ENCODE peak calls at places on chromosomes 6 and 20, in six cellular contexts. One of them, this sample, is unnamed.
A peak's percentile ranks its signal among the peaks of the same experiment; 100 is the strongest.

GRCh38 chr6:10951675-10952282 is 64.9 kb downstream of the SYCP2L start:
- DNase-seq in omental fat pad: no peak
- DNase-seq in stimulated activated naive CD8-positive, alpha-beta T cell treated with anti-CD3 and anti-CD28 coated beads, Interleukin-15, Interleukin-2, amounts not matched to agents 100 U/mL and 50 U/mL, for 24 hours: no peak
- DNase-seq in non-pigmented ciliary epithelial cell: peak; percentile 61
- DNase-seq in activated naive CD4-positive, alpha-beta T cell: no peak
- DNase-seq in lung: no peak
- DNase-seq in this sample: no peak

GRCh38 chr6:53495496-53495895 is 49.4 kb downstream of the GCLC start:
- DNase-seq in omental fat pad: no peak
- DNase-seq in stimulated activated naive CD8-positive, alpha-beta T cell treated with anti-CD3 and anti-CD28 coated beads, Interleukin-15, Interleukin-2, amounts not matched to agents 100 U/mL and 50 U/mL, for 24 hours: no peak
- DNase-seq in non-pigmented ciliary epithelial cell: no peak
- DNase-seq in activated naive CD4-positive, alpha-beta T cell: no peak
- DNase-seq in lung: no peak
- DNase-seq in this sample: no peak

GRCh38 chr20:24863356-24863755 is 85.7 kb upstream of the CST7 start:
- DNase-seq in omental fat pad: no peak
- DNase-seq in stimulated activated naive CD8-positive, alpha-beta T cell treated with anti-CD3 and anti-CD28 coated beads, Interleukin-15, Interleukin-2, amounts not matched to agents 100 U/mL and 50 U/mL, for 24 hours: no peak
- DNase-seq in non-pigmented ciliary epithelial cell: peak; percentile 56
- DNase-seq in activated naive CD4-positive, alpha-beta T cell: no peak
- DNase-seq in lung: no peak
- DNase-seq in this sample: no peak

GRCh38 chr6:5213851-5214507 is 46.8 kb downstream of the LYRM4 start:
- DNase-seq in omental fat pad: no peak
- DNase-seq in stimulated activated naive CD8-positive, alpha-beta T cell treated with anti-CD3 and anti-CD28 coated beads, Interleukin-15, Interleukin-2, amounts not matched to agents 100 U/mL and 50 U/mL, for 24 hours: no peak
- DNase-seq in non-pigmented ciliary epithelial cell: no peak
- DNase-seq in activated naive CD4-positive, alpha-beta T cell: no peak
- DNase-seq in lung: no peak
- DNase-seq in this sample: no peak

GRCh38 chr20:35972445-35972844 is 4.1 kb downstream of the CNBD2 start:
- DNase-seq in omental fat pad: no peak
- DNase-seq in stimulated activated naive CD8-positive, alpha-beta T cell treated with anti-CD3 and anti-CD28 coated beads, Interleukin-15, Interleukin-2, amounts not matched to agents 100 U/mL and 50 U/mL, for 24 hours: no peak
- DNase-seq in non-pigmented ciliary epithelial cell: no peak
- DNase-seq in activated naive CD4-positive, alpha-beta T cell: no peak
- DNase-seq in lung: no peak
- DNase-seq in this sample: no peak

GRCh38 chr6:67717281-67717680 is 917.8 kb upstream of the ADGRB3 start:
- DNase-seq in omental fat pad: no peak
- DNase-seq in stimulated activated naive CD8-positive, alpha-beta T cell treated with anti-CD3 and anti-CD28 coated beads, Interleukin-15, Interleukin-2, amounts not matched to agents 100 U/mL and 50 U/mL, for 24 hours: no peak
- DNase-seq in non-pigmented ciliary epithelial cell: peak; percentile 31
- DNase-seq in activated naive CD4-positive, alpha-beta T cell: no peak
- DNase-seq in lung: no peak
- DNase-seq in this sample: no peak

GRCh38 chr6:129889580-129889979 is 28.5 kb upstream of the TMEM244 start:
- DNase-seq in omental fat pad: no peak
- DNase-seq in stimulated activated naive CD8-positive, alpha-beta T cell treated with anti-CD3 and anti-CD28 coated beads, Interleukin-15, Interleukin-2, amounts not matched to agents 100 U/mL and 50 U/mL, for 24 hours: no peak
- DNase-seq in non-pigmented ciliary epithelial cell: peak; percentile 68
- DNase-seq in activated naive CD4-positive, alpha-beta T cell: no peak
- DNase-seq in lung: no peak
- DNase-seq in this sample: no peak

GRCh38 chr6:166770216-166771116 is 143.4 kb upstream of the RPS6KA2 start:
- DNase-seq in omental fat pad: no peak
- DNase-seq in stimulated activated naive CD8-positive, alpha-beta T cell treated with anti-CD3 and anti-CD28 coated beads, Interleukin-15, Interleukin-2, amounts not matched to agents 100 U/mL and 50 U/mL, for 24 hours: no peak
- DNase-seq in non-pigmented ciliary epithelial cell: no peak
- DNase-seq in activated naive CD4-positive, alpha-beta T cell: no peak
- DNase-seq in lung: peak; percentile 10
- DNase-seq in this sample: no peak

GRCh38 chr20:51305316-51306052 is 237.0 kb downstream of the NFATC2 start:
- DNase-seq in omental fat pad: no peak
- DNase-seq in stimulated activated naive CD8-positive, alpha-beta T cell treated with anti-CD3 and anti-CD28 coated beads, Interleukin-15, Interleukin-2, amounts not matched to agents 100 U/mL and 50 U/mL, for 24 hours: no peak
- DNase-seq in non-pigmented ciliary epithelial cell: no peak
- DNase-seq in activated naive CD4-positive, alpha-beta T cell: no peak
- DNase-seq in lung: no peak
- DNase-seq in this sample: no peak

GRCh38 chr20:40770564-40771307 is 81.7 kb upstream of the MAFB start:
- DNase-seq in omental fat pad: no peak
- DNase-seq in stimulated activated naive CD8-positive, alpha-beta T cell treated with anti-CD3 and anti-CD28 coated beads, Interleukin-15, Interleukin-2, amounts not matched to agents 100 U/mL and 50 U/mL, for 24 hours: no peak
- DNase-seq in non-pigmented ciliary epithelial cell: no peak
- DNase-seq in activated naive CD4-positive, alpha-beta T cell: no peak
- DNase-seq in lung: no peak
- DNase-seq in this sample: no peak

GRCh38 chr6:117829594-117830319 is 77.3 kb upstream of the SLC35F1 start:
- DNase-seq in omental fat pad: no peak
- DNase-seq in stimulated activated naive CD8-positive, alpha-beta T cell treated with anti-CD3 and anti-CD28 coated beads, Interleukin-15, Interleukin-2, amounts not matched to agents 100 U/mL and 50 U/mL, for 24 hours: no peak
- DNase-seq in non-pigmented ciliary epithelial cell: peak; percentile 6
- DNase-seq in activated naive CD4-positive, alpha-beta T cell: no peak
- DNase-seq in lung: no peak
- DNase-seq in this sample: no peak

GRCh38 chr6:119267506-119267905 is 82.1 kb downstream of the MAN1A1 start:
- DNase-seq in omental fat pad: no peak
- DNase-seq in stimulated activated naive CD8-positive, alpha-beta T cell treated with anti-CD3 and anti-CD28 coated beads, Interleukin-15, Interleukin-2, amounts not matched to agents 100 U/mL and 50 U/mL, for 24 hours: no peak
- DNase-seq in non-pigmented ciliary epithelial cell: no peak
- DNase-seq in activated naive CD4-positive, alpha-beta T cell: no peak
- DNase-seq in lung: no peak
- DNase-seq in this sample: no peak

GRCh38 chr6:37483917-37484785 is 15.5 kb downstream of the CCDC167 start:
- DNase-seq in omental fat pad: no peak
- DNase-seq in stimulated activated naive CD8-positive, alpha-beta T cell treated with anti-CD3 and anti-CD28 coated beads, Interleukin-15, Interleukin-2, amounts not matched to agents 100 U/mL and 50 U/mL, for 24 hours: peak; percentile 80
- DNase-seq in non-pigmented ciliary epithelial cell: no peak
- DNase-seq in activated naive CD4-positive, alpha-beta T cell: peak; percentile 75
- DNase-seq in lung: peak; percentile 52
- DNase-seq in this sample: peak; percentile 92

GRCh38 chr6:39280247-39280731 is 33.9 kb downstream of the KCNK17 start:
- DNase-seq in omental fat pad: no peak
- DNase-seq in stimulated activated naive CD8-positive, alpha-beta T cell treated with anti-CD3 and anti-CD28 coated beads, Interleukin-15, Interleukin-2, amounts not matched to agents 100 U/mL and 50 U/mL, for 24 hours: no peak
- DNase-seq in non-pigmented ciliary epithelial cell: no peak
- DNase-seq in activated naive CD4-positive, alpha-beta T cell: no peak
- DNase-seq in lung: no peak
- DNase-seq in this sample: no peak

GRCh38 chr20:41587523-41587922 is 30.7 kb downstream of the CHD6 start:
- DNase-seq in omental fat pad: no peak
- DNase-seq in stimulated activated naive CD8-positive, alpha-beta T cell treated with anti-CD3 and anti-CD28 coated beads, Interleukin-15, Interleukin-2, amounts not matched to agents 100 U/mL and 50 U/mL, for 24 hours: no peak
- DNase-seq in non-pigmented ciliary epithelial cell: no peak
- DNase-seq in activated naive CD4-positive, alpha-beta T cell: no peak
- DNase-seq in lung: no peak
- DNase-seq in this sample: no peak

GRCh38 chr6:104017410-104018381 is 842.0 kb downstream of the HACE1 start:
- DNase-seq in omental fat pad: no peak
- DNase-seq in stimulated activated naive CD8-positive, alpha-beta T cell treated with anti-CD3 and anti-CD28 coated beads, Interleukin-15, Interleukin-2, amounts not matched to agents 100 U/mL and 50 U/mL, for 24 hours: no peak
- DNase-seq in non-pigmented ciliary epithelial cell: no peak
- DNase-seq in activated naive CD4-positive, alpha-beta T cell: no peak
- DNase-seq in lung: no peak
- DNase-seq in this sample: peak; percentile 51

GRCh38 chr6:16319813-16320532 is 81.6 kb downstream of the GMPR start:
- DNase-seq in omental fat pad: peak; percentile 44
- DNase-seq in stimulated activated naive CD8-positive, alpha-beta T cell treated with anti-CD3 and anti-CD28 coated beads, Interleukin-15, Interleukin-2, amounts not matched to agents 100 U/mL and 50 U/mL, for 24 hours: peak; percentile 66
- DNase-seq in non-pigmented ciliary epithelial cell: peak; percentile 83
- DNase-seq in activated naive CD4-positive, alpha-beta T cell: peak; percentile 45
- DNase-seq in lung: peak; percentile 43
- DNase-seq in this sample: peak; percentile 74

GRCh38 chr20:44625361-44625760 is 26.1 kb downstream of the ADA start:
- DNase-seq in omental fat pad: no peak
- DNase-seq in stimulated activated naive CD8-positive, alpha-beta T cell treated with anti-CD3 and anti-CD28 coated beads, Interleukin-15, Interleukin-2, amounts not matched to agents 100 U/mL and 50 U/mL, for 24 hours: no peak
- DNase-seq in non-pigmented ciliary epithelial cell: no peak
- DNase-seq in activated naive CD4-positive, alpha-beta T cell: no peak
- DNase-seq in lung: no peak
- DNase-seq in this sample: no peak

GRCh38 chr20:36941403-36941835 is 10.1 kb downstream of the SAMHD1 start:
- DNase-seq in omental fat pad: no peak
- DNase-seq in stimulated activated naive CD8-positive, alpha-beta T cell treated with anti-CD3 and anti-CD28 coated beads, Interleukin-15, Interleukin-2, amounts not matched to agents 100 U/mL and 50 U/mL, for 24 hours: no peak
- DNase-seq in non-pigmented ciliary epithelial cell: no peak
- DNase-seq in activated naive CD4-positive, alpha-beta T cell: no peak
- DNase-seq in lung: no peak
- DNase-seq in this sample: no peak

GRCh38 chr6:44007818-44008660 is 119.2 kb downstream of the MRPL14 start:
- DNase-seq in omental fat pad: peak; percentile 5
- DNase-seq in stimulated activated naive CD8-positive, alpha-beta T cell treated with anti-CD3 and anti-CD28 coated beads, Interleukin-15, Interleukin-2, amounts not matched to agents 100 U/mL and 50 U/mL, for 24 hours: no peak
- DNase-seq in non-pigmented ciliary epithelial cell: no peak
- DNase-seq in activated naive CD4-positive, alpha-beta T cell: no peak
- DNase-seq in lung: no peak
- DNase-seq in this sample: peak; percentile 54

GRCh38 chr6:170184324-170184723 is 106.6 kb downstream of the DLL1 start:
- DNase-seq in omental fat pad: no peak
- DNase-seq in stimulated activated naive CD8-positive, alpha-beta T cell treated with anti-CD3 and anti-CD28 coated beads, Interleukin-15, Interleukin-2, amounts not matched to agents 100 U/mL and 50 U/mL, for 24 hours: no peak
- DNase-seq in non-pigmented ciliary epithelial cell: no peak
- DNase-seq in activated naive CD4-positive, alpha-beta T cell: no peak
- DNase-seq in lung: no peak
- DNase-seq in this sample: peak; percentile 69

GRCh38 chr20:7085448-7085847 is 318.0 kb downstream of the BMP2 start:
- DNase-seq in omental fat pad: no peak
- DNase-seq in stimulated activated naive CD8-positive, alpha-beta T cell treated with anti-CD3 and anti-CD28 coated beads, Interleukin-15, Interleukin-2, amounts not matched to agents 100 U/mL and 50 U/mL, for 24 hours: no peak
- DNase-seq in non-pigmented ciliary epithelial cell: peak; percentile 14
- DNase-seq in activated naive CD4-positive, alpha-beta T cell: no peak
- DNase-seq in lung: no peak
- DNase-seq in this sample: no peak

GRCh38 chr6:18707714-18708439 is 320.7 kb downstream of the RNF144B start:
- DNase-seq in omental fat pad: no peak
- DNase-seq in stimulated activated naive CD8-positive, alpha-beta T cell treated with anti-CD3 and anti-CD28 coated beads, Interleukin-15, Interleukin-2, amounts not matched to agents 100 U/mL and 50 U/mL, for 24 hours: no peak
- DNase-seq in non-pigmented ciliary epithelial cell: no peak
- DNase-seq in activated naive CD4-positive, alpha-beta T cell: no peak
- DNase-seq in lung: no peak
- DNase-seq in this sample: no peak

GRCh38 chr6:87722831-87723726 is 21.0 kb upstream of the AKIRIN2 start:
- DNase-seq in omental fat pad: no peak
- DNase-seq in stimulated activated naive CD8-positive, alpha-beta T cell treated with anti-CD3 and anti-CD28 coated beads, Interleukin-15, Interleukin-2, amounts not matched to agents 100 U/mL and 50 U/mL, for 24 hours: no peak
- DNase-seq in non-pigmented ciliary epithelial cell: peak; percentile 76
- DNase-seq in activated naive CD4-positive, alpha-beta T cell: no peak
- DNase-seq in lung: peak; percentile 59
- DNase-seq in this sample: peak; percentile 82

GRCh38 chr6:37190159-37190535 is 20.2 kb downstream of the PIM1 start:
- DNase-seq in omental fat pad: no peak
- DNase-seq in stimulated activated naive CD8-positive, alpha-beta T cell treated with anti-CD3 and anti-CD28 coated beads, Interleukin-15, Interleukin-2, amounts not matched to agents 100 U/mL and 50 U/mL, for 24 hours: no peak
- DNase-seq in non-pigmented ciliary epithelial cell: no peak
- DNase-seq in activated naive CD4-positive, alpha-beta T cell: no peak
- DNase-seq in lung: no peak
- DNase-seq in this sample: no peak

GRCh38 chr20:57317316-57317788 is 12.3 kb upstream of the SPO11 start:
- DNase-seq in omental fat pad: no peak
- DNase-seq in stimulated activated naive CD8-positive, alpha-beta T cell treated with anti-CD3 and anti-CD28 coated beads, Interleukin-15, Interleukin-2, amounts not matched to agents 100 U/mL and 50 U/mL, for 24 hours: no peak
- DNase-seq in non-pigmented ciliary epithelial cell: no peak
- DNase-seq in activated naive CD4-positive, alpha-beta T cell: no peak
- DNase-seq in lung: no peak
- DNase-seq in this sample: no peak

GRCh38 chr20:13219327-13220193 is 1.5 kb upstream of the ISM1 start:
- DNase-seq in omental fat pad: no peak
- DNase-seq in stimulated activated naive CD8-positive, alpha-beta T cell treated with anti-CD3 and anti-CD28 coated beads, Interleukin-15, Interleukin-2, amounts not matched to agents 100 U/mL and 50 U/mL, for 24 hours: no peak
- DNase-seq in non-pigmented ciliary epithelial cell: no peak
- DNase-seq in activated naive CD4-positive, alpha-beta T cell: no peak
- DNase-seq in lung: no peak
- DNase-seq in this sample: no peak

GRCh38 chr6:144321839-144322591 is 36.9 kb downstream of the UTRN start:
- DNase-seq in omental fat pad: no peak
- DNase-seq in stimulated activated naive CD8-positive, alpha-beta T cell treated with anti-CD3 and anti-CD28 coated beads, Interleukin-15, Interleukin-2, amounts not matched to agents 100 U/mL and 50 U/mL, for 24 hours: no peak
- DNase-seq in non-pigmented ciliary epithelial cell: no peak
- DNase-seq in activated naive CD4-positive, alpha-beta T cell: no peak
- DNase-seq in lung: no peak
- DNase-seq in this sample: no peak

GRCh38 chr6:41503841-41504525 is 42.2 kb upstream of the FOXP4 start:
- DNase-seq in omental fat pad: no peak
- DNase-seq in stimulated activated naive CD8-positive, alpha-beta T cell treated with anti-CD3 and anti-CD28 coated beads, Interleukin-15, Interleukin-2, amounts not matched to agents 100 U/mL and 50 U/mL, for 24 hours: peak; percentile 52
- DNase-seq in non-pigmented ciliary epithelial cell: no peak
- DNase-seq in activated naive CD4-positive, alpha-beta T cell: no peak
- DNase-seq in lung: no peak
- DNase-seq in this sample: no peak

This sample was measured in spleen.